ENCODE peak calls at places on chromosome 10, in four cellular contexts. C is activated naive CD8-positive, alpha-beta T cell treated with anti-CD3 and anti-CD28 coated beads, Interleukin-2, amount 50 U/mL, for 24 hours; T is stimulated activated CD8-positive, alpha-beta memory T cell treated with anti-CD3 and anti-CD28 coated beads, Interleukin-4, amount 100 ng/mL, for 24 hours; L is G401. K is an unnamed sample.
A peak's percentile ranks its signal among the peaks of the same experiment; 100 is the strongest.

GRCh38 chr10:97422921-97423420 is 3.0 kb upstream of the PGAM1 start:
- DNase-seq in C (peak; percentile 52), T (no peak), L (no peak), K (no peak)

GRCh38 chr10:132209978-132210530 is 23.3 kb downstream of the DPYSL4 start:
- DNase-seq in C (no peak), T (no peak), L (no peak), K (no peak)

GRCh38 chr10:31803606-31804195 is 124.9 kb downstream of the ARHGAP12 start:
- DNase-seq in C (no peak), T (no peak), L (peak; percentile 17), K (no peak)

GRCh38 chr10:24193330-24193729 is 15.6 kb upstream of the KIAA1217 start:
- DNase-seq in C (no peak), T (no peak), L (no peak), K (no peak)

GRCh38 chr10:101482568-101482967 is 105.5 kb downstream of the POLL start:
- DNase-seq in C (no peak), T (no peak), L (no peak), K (no peak)

GRCh38 chr10:77989081-77989724 is 40.1 kb downstream of the POLR3A start:
- DNase-seq in C (no peak), T (no peak), L (peak; percentile 91), K (no peak)

GRCh38 chr10:129548534-129549130 is 81.6 kb downstream of the MGMT start:
- DNase-seq in C (no peak), T (no peak), L (no peak), K (no peak)

GRCh38 chr10:92184977-92185376 is 105.9 kb downstream of the CPEB3 start:
- DNase-seq in C (no peak), T (no peak), L (peak; percentile 30), K (no peak)

GRCh38 chr10:110305767-110306451 is 1.2 kb upstream of the SMNDC1 start:
- DNase-seq in C (peak; percentile 31), T (no peak), L (peak; percentile 87), K (no peak)

GRCh38 chr10:47243356-47243755 is 56.6 kb upstream of the GDF10 start:
- DNase-seq in C (no peak), T (no peak), L (no peak), K (no peak)

GRCh38 chr10:76422769-76423168 is 991.3 kb downstream of the LRMDA start:
- DNase-seq in C (no peak), T (no peak), L (no peak), K (no peak)

GRCh38 chr10:112182808-112183328 is 697 bp downstream of the GPAM start:
- DNase-seq in C (no peak), T (no peak), L (peak; percentile 1), K (no peak)

K was measured in GM12892.